ENCODE peak calls at places on chromosomes 3 and 15, in nine cellular contexts. W, Y, T, P, N, Z, X, B and O are unnamed samples.

GRCh38 chr3:144801890-144802289 is 830.3 kb downstream of the DIPK2A start:
- DNase-seq in Y (no peak), W (no peak), X (no peak), T (no peak), N (no peak), P (no peak), Z (no peak), B (no peak), O (no peak)

GRCh38 chr3:113867506-113867905 is 28.9 kb downstream of the GRAMD1C start:
- DNase-seq in N (no peak), B (no peak), Y (peak; percentile 9), P (no peak), T (no peak), W (no peak), X (peak; percentile 37), Z (no peak), O (no peak)

GRCh38 chr15:85704021-85704420 is 90.7 kb downstream of the KLHL25 start:
- DNase-seq in X (no peak), Y (no peak), W (no peak), T (no peak), Z (no peak), B (no peak), N (no peak), P (no peak), O (no peak)

GRCh38 chr15:99106417-99107220 is 1.7 kb downstream of the SYNM start:
- DNase-seq in N (no peak), X (no peak), W (no peak), B (no peak), Z (no peak), T (no peak), Y (no peak), P (no peak), O (no peak)

GRCh38 chr3:125125822-125126245 is 70.0 kb upstream of the HEG1 start:
- DNase-seq in T (no peak), N (no peak), B (no peak), Z (no peak), P (no peak), W (no peak), Y (peak; percentile 94), X (peak; percentile 99), O (no peak)

GRCh38 chr3:62125376-62125775 is 248.0 kb downstream of the FEZF2 start:
- DNase-seq in T (no peak), W (no peak), Z (no peak), Y (no peak), B (no peak), P (no peak), N (no peak), X (no peak), O (no peak)

GRCh38 chr3:98846101-98846500 is 55.4 kb downstream of the DCBLD2 start:
- DNase-seq in P (no peak), X (peak; percentile 84), B (no peak), W (no peak), Y (peak; percentile 36), Z (no peak), N (no peak), T (no peak), O (no peak)

GRCh38 chr15:53978248-53978906 is at the start of gene UNC13C:
- DNase-seq in P (no peak), Y (no peak), N (no peak), Z (peak; percentile 36), B (no peak), W (no peak), T (no peak), X (no peak), O (no peak)

GRCh38 chr3:10192953-10193691 is 28.4 kb downstream of the IRAK2 start:
- DNase-seq in N (peak; percentile 30), Z (peak; percentile 10), W (peak; percentile 56), P (peak; percentile 62), Y (peak; percentile 53), X (peak; percentile 93), T (no peak), B (peak; percentile 44), O (no peak)

GRCh38 chr3:123712077-123712860 is 127.4 kb upstream of the HACD2 start:
- DNase-seq in W (no peak), N (peak; percentile 43), T (no peak), B (no peak), Y (no peak), P (no peak), X (peak; percentile 11), Z (no peak), O (no peak)

GRCh38 chr15:99421758-99422157 is 144.0 kb upstream of the MEF2A start:
- DNase-seq in P (no peak), X (no peak), Y (no peak), B (no peak), Z (no peak), W (no peak), N (no peak), T (no peak), O (no peak)

GRCh38 chr3:193347507-193348501 is 30.7 kb downstream of the ATP13A5 start:
- DNase-seq in B (no peak), X (no peak), W (no peak), N (no peak), T (no peak), Y (no peak), Z (no peak), P (no peak), O (no peak)

GRCh38 chr3:34212175-34212574 is 413.7 kb downstream of the PDCD6IP start:
- DNase-seq in B (no peak), Y (no peak), X (peak; percentile 5), T (no peak), P (no peak), W (no peak), N (no peak), Z (no peak), O (no peak)

GRCh38 chr3:49653016-49653415 is 21.1 kb upstream of the APEH start:
- DNase-seq in B (no peak), N (no peak), Y (no peak), Z (no peak), W (no peak), T (no peak), X (no peak), P (no peak), O (no peak)

GRCh38 chr3:131328739-131329138 is 52.8 kb upstream of the NUDT16 start:
- DNase-seq in X (no peak), Y (no peak), T (no peak), Z (no peak), P (no peak), B (no peak), W (no peak), N (no peak), O (peak; percentile 47)

GRCh38 chr3:71203727-71204488 is 379.6 kb downstream of the FOXP1 start:
- DNase-seq in P (no peak), T (no peak), X (no peak), N (no peak), W (no peak), Y (no peak), Z (no peak), B (no peak), O (no peak)

GRCh38 chr15:68608206-68608843 is 29.5 kb downstream of the CORO2B start:
- DNase-seq in T (no peak), X (peak; percentile 16), Y (no peak), Z (no peak), B (no peak), W (no peak), N (peak; percentile 63), P (no peak), O (no peak)

GRCh38 chr15:66254364-66255292 is 1.1 kb upstream of the MEGF11 start:
- DNase-seq in P (no peak), W (no peak), Z (no peak), T (no peak), N (no peak), B (no peak), X (no peak), Y (no peak), O (no peak)

GRCh38 chr15:40926659-40927496 is 2.3 kb upstream of the DLL4 start:
- DNase-seq in Y (no peak), Z (no peak), P (no peak), X (no peak), W (no peak), B (no peak), T (no peak), N (no peak), O (no peak)

GRCh38 chr3:53123510-53123909 is 6.7 kb downstream of the RFT1 start:
- DNase-seq in P (no peak), T (no peak), N (no peak), X (no peak), Y (no peak), W (no peak), B (no peak), Z (no peak), O (no peak)

GRCh38 chr15:68537506-68537905 is 41.3 kb upstream of the CORO2B start:
- DNase-seq in T (no peak), B (no peak), X (no peak), W (no peak), Y (no peak), N (no peak), Z (no peak), P (no peak), O (no peak)

GRCh38 chr15:60605879-60606304 is 127.0 kb upstream of the ICE2 start:
- DNase-seq in P (no peak), Z (no peak), W (no peak), Y (peak; percentile 78), X (peak; percentile 88), T (no peak), N (no peak), B (no peak), O (no peak)

GRCh38 chr3:28901029-28901428 is 379.8 kb upstream of the RBMS3 start:
- DNase-seq in B (no peak), W (no peak), P (no peak), Y (no peak), X (peak; percentile 51), T (no peak), N (no peak), Z (no peak), O (no peak)

GRCh38 chr3:52606373-52607085 is 70.1 kb downstream of the UQCC5 start:
- DNase-seq in Z (no peak), Y (peak; percentile 1), N (no peak), T (no peak), W (no peak), P (no peak), B (no peak), X (peak; percentile 28), O (no peak)

GRCh38 chr3:143731776-143732175 is 116.5 kb downstream of the SLC9A9 start:
- DNase-seq in T (no peak), W (no peak), X (no peak), B (no peak), N (no peak), Z (no peak), Y (no peak), P (no peak), O (no peak)

GRCh38 chr3:159923961-159924360 is 64.7 kb upstream of the IL12A start:
- DNase-seq in Z (no peak), X (no peak), W (no peak), B (no peak), P (no peak), T (no peak), N (no peak), Y (no peak), O (no peak)

GRCh38 chr3:39149059-39149455 is 4.3 kb downstream of the CSRNP1 start:
- DNase-seq in N (no peak), X (no peak), P (no peak), W (no peak), T (no peak), Y (no peak), B (no peak), Z (no peak), O (no peak)

GRCh38 chr15:94524565-94524964 is 293.2 kb downstream of the MCTP2 start:
- DNase-seq in N (no peak), X (no peak), B (no peak), P (no peak), W (no peak), Z (no peak), T (no peak), Y (no peak), O (no peak)

GRCh38 chr3:126360046-126360713 is 3.0 kb upstream of the KLF15 start:
- DNase-seq in B (no peak), X (no peak), N (no peak), Z (no peak), W (no peak), Y (no peak), P (no peak), T (no peak), O (no peak)

GRCh38 chr15:41259546-41260189 is 28.6 kb downstream of the CHP1 start:
- DNase-seq in X (no peak), N (no peak), T (no peak), Z (no peak), P (no peak), B (no peak), Y (no peak), W (no peak), O (no peak)

GRCh38 chr3:15797600-15798303 is at the start of gene ANKRD28:
- DNase-seq in B (no peak), N (no peak), P (no peak), W (no peak), X (peak; percentile 98), Z (peak; percentile 12), T (no peak), Y (peak; percentile 97), O (no peak)